ENCODE peak calls at places on chromosomes 3 and 15, in seven cellular contexts. One of them, this sample, is unnamed.

GRCh38 chr15:82849556-82850241 is 40.3 kb downstream of the WHAMM start:
- DNase-seq in stomach: peak
- DNase-seq in NCI-H1436: peak
- DNase-seq in A172: peak
- DNase-seq in AG08395: peak
- DNase-seq in central memory CD4-positive, alpha-beta T cell: peak
- DNase-seq in coronary artery: no peak
- DNase-seq in this sample: peak

GRCh38 chr3:183754052-183754451 is 56.5 kb downstream of the YEATS2 start:
- DNase-seq in stomach: no peak
- DNase-seq in NCI-H1436: no peak
- DNase-seq in A172: no peak
- DNase-seq in AG08395: no peak
- DNase-seq in central memory CD4-positive, alpha-beta T cell: no peak
- DNase-seq in coronary artery: no peak
- DNase-seq in this sample: no peak

GRCh38 chr15:57824186-57824585 is 117.7 kb downstream of the POLR2M start:
- DNase-seq in stomach: no peak
- DNase-seq in NCI-H1436: no peak
- DNase-seq in A172: no peak
- DNase-seq in AG08395: no peak
- DNase-seq in central memory CD4-positive, alpha-beta T cell: no peak
- DNase-seq in coronary artery: no peak
- DNase-seq in this sample: no peak

GRCh38 chr3:156601497-156601896 is 46.6 kb upstream of the SSR3 start:
- DNase-seq in stomach: no peak
- DNase-seq in NCI-H1436: no peak
- DNase-seq in A172: no peak
- DNase-seq in AG08395: no peak
- DNase-seq in central memory CD4-positive, alpha-beta T cell: no peak
- DNase-seq in coronary artery: no peak
- DNase-seq in this sample: no peak

GRCh38 chr15:63044645-63045437 is 2.3 kb downstream of the TPM1 start:
- DNase-seq in stomach: no peak
- DNase-seq in NCI-H1436: no peak
- DNase-seq in A172: peak
- DNase-seq in AG08395: no peak
- DNase-seq in central memory CD4-positive, alpha-beta T cell: no peak
- DNase-seq in coronary artery: no peak
- DNase-seq in this sample: no peak

GRCh38 chr15:99105516-99106341 is 849 bp downstream of the SYNM start:
- DNase-seq in stomach: peak
- DNase-seq in NCI-H1436: peak
- DNase-seq in A172: no peak
- DNase-seq in AG08395: peak
- DNase-seq in central memory CD4-positive, alpha-beta T cell: peak
- DNase-seq in coronary artery: peak
- DNase-seq in this sample: peak

GRCh38 chr3:57928511-57928910 is 79.7 kb upstream of the FLNB start:
- DNase-seq in stomach: no peak
- DNase-seq in NCI-H1436: no peak
- DNase-seq in A172: no peak
- DNase-seq in AG08395: no peak
- DNase-seq in central memory CD4-positive, alpha-beta T cell: no peak
- DNase-seq in coronary artery: no peak
- DNase-seq in this sample: no peak

GRCh38 chr3:143676742-143677141 is 171.5 kb downstream of the SLC9A9 start:
- DNase-seq in stomach: no peak
- DNase-seq in NCI-H1436: no peak
- DNase-seq in A172: no peak
- DNase-seq in AG08395: no peak
- DNase-seq in central memory CD4-positive, alpha-beta T cell: no peak
- DNase-seq in coronary artery: no peak
- DNase-seq in this sample: no peak

GRCh38 chr3:81666502-81667121 is 94.8 kb downstream of the GBE1 start:
- DNase-seq in stomach: no peak
- DNase-seq in NCI-H1436: no peak
- DNase-seq in A172: peak
- DNase-seq in AG08395: peak
- DNase-seq in central memory CD4-positive, alpha-beta T cell: no peak
- DNase-seq in coronary artery: no peak
- DNase-seq in this sample: peak

GRCh38 chr3:126567696-126568438 is 9.1 kb upstream of the C3orf22 start:
- DNase-seq in stomach: no peak
- DNase-seq in NCI-H1436: no peak
- DNase-seq in A172: no peak
- DNase-seq in AG08395: peak
- DNase-seq in central memory CD4-positive, alpha-beta T cell: no peak
- DNase-seq in coronary artery: no peak
- DNase-seq in this sample: no peak

GRCh38 chr3:129453732-129454131 is 13.7 kb downstream of the IFT122 start:
- DNase-seq in stomach: no peak
- DNase-seq in NCI-H1436: no peak
- DNase-seq in A172: no peak
- DNase-seq in AG08395: no peak
- DNase-seq in central memory CD4-positive, alpha-beta T cell: no peak
- DNase-seq in coronary artery: no peak
- DNase-seq in this sample: no peak

GRCh38 chr15:41559239-41559488 is 152 bp downstream of the TYRO3 start:
- DNase-seq in stomach: no peak
- DNase-seq in NCI-H1436: no peak
- DNase-seq in A172: no peak
- DNase-seq in AG08395: no peak
- DNase-seq in central memory CD4-positive, alpha-beta T cell: no peak
- DNase-seq in coronary artery: no peak
- DNase-seq in this sample: no peak

GRCh38 chr3:183664913-183665381 is 29.5 kb downstream of the KLHL24 start:
- DNase-seq in stomach: no peak
- DNase-seq in NCI-H1436: no peak
- DNase-seq in A172: peak
- DNase-seq in AG08395: peak
- DNase-seq in central memory CD4-positive, alpha-beta T cell: no peak
- DNase-seq in coronary artery: no peak
- DNase-seq in this sample: peak

GRCh38 chr15:22863356-22863755 is 24.9 kb downstream of the NIPA2 start:
- DNase-seq in stomach: no peak
- DNase-seq in NCI-H1436: no peak
- DNase-seq in A172: no peak
- DNase-seq in AG08395: no peak
- DNase-seq in central memory CD4-positive, alpha-beta T cell: no peak
- DNase-seq in coronary artery: no peak
- DNase-seq in this sample: no peak

GRCh38 chr3:9715764-9716437 is 12.3 kb downstream of the CPNE9 start:
- DNase-seq in stomach: peak
- DNase-seq in NCI-H1436: no peak
- DNase-seq in A172: peak
- DNase-seq in AG08395: peak
- DNase-seq in central memory CD4-positive, alpha-beta T cell: no peak
- DNase-seq in coronary artery: no peak
- DNase-seq in this sample: peak

GRCh38 chr3:104596551-104596950 is 770.2 kb upstream of the ALCAM start:
- DNase-seq in stomach: no peak
- DNase-seq in NCI-H1436: peak
- DNase-seq in A172: peak
- DNase-seq in AG08395: peak
- DNase-seq in central memory CD4-positive, alpha-beta T cell: peak
- DNase-seq in coronary artery: no peak
- DNase-seq in this sample: peak

GRCh38 chr3:188900421-188900941 is 271.3 kb upstream of the TPRG1 start:
- DNase-seq in stomach: no peak
- DNase-seq in NCI-H1436: no peak
- DNase-seq in A172: peak
- DNase-seq in AG08395: peak
- DNase-seq in central memory CD4-positive, alpha-beta T cell: no peak
- DNase-seq in coronary artery: no peak
- DNase-seq in this sample: peak

GRCh38 chr15:75553659-75554058 is 25.5 kb downstream of the PTPN9 start:
- DNase-seq in stomach: no peak
- DNase-seq in NCI-H1436: no peak
- DNase-seq in A172: no peak
- DNase-seq in AG08395: no peak
- DNase-seq in central memory CD4-positive, alpha-beta T cell: no peak
- DNase-seq in coronary artery: no peak
- DNase-seq in this sample: no peak

GRCh38 chr3:151926956-151927355 is 53.5 kb downstream of the SUCNR1 start:
- DNase-seq in stomach: no peak
- DNase-seq in NCI-H1436: no peak
- DNase-seq in A172: peak
- DNase-seq in AG08395: peak
- DNase-seq in central memory CD4-positive, alpha-beta T cell: no peak
- DNase-seq in coronary artery: no peak
- DNase-seq in this sample: peak

GRCh38 chr15:92184142-92184541 is 209.5 kb upstream of the ST8SIA2 start:
- DNase-seq in stomach: no peak
- DNase-seq in NCI-H1436: no peak
- DNase-seq in A172: no peak
- DNase-seq in AG08395: no peak
- DNase-seq in central memory CD4-positive, alpha-beta T cell: no peak
- DNase-seq in coronary artery: no peak
- DNase-seq in this sample: no peak

GRCh38 chr3:171266034-171266805 is 194.0 kb downstream of the TNIK start:
- DNase-seq in stomach: no peak
- DNase-seq in NCI-H1436: no peak
- DNase-seq in A172: no peak
- DNase-seq in AG08395: no peak
- DNase-seq in central memory CD4-positive, alpha-beta T cell: no peak
- DNase-seq in coronary artery: no peak
- DNase-seq in this sample: no peak

GRCh38 chr3:153331676-153332075 is 169.7 kb downstream of the RAP2B start:
- DNase-seq in stomach: no peak
- DNase-seq in NCI-H1436: no peak
- DNase-seq in A172: no peak
- DNase-seq in AG08395: no peak
- DNase-seq in central memory CD4-positive, alpha-beta T cell: no peak
- DNase-seq in coronary artery: no peak
- DNase-seq in this sample: no peak

GRCh38 chr3:31132132-31132769 is 237.8 kb upstream of the GADL1 start:
- DNase-seq in stomach: no peak
- DNase-seq in NCI-H1436: no peak
- DNase-seq in A172: peak
- DNase-seq in AG08395: peak
- DNase-seq in central memory CD4-positive, alpha-beta T cell: peak
- DNase-seq in coronary artery: no peak
- DNase-seq in this sample: peak

GRCh38 chr3:8488436-8488835 is 13.2 kb upstream of the LMCD1 start:
- DNase-seq in stomach: no peak
- DNase-seq in NCI-H1436: no peak
- DNase-seq in A172: no peak
- DNase-seq in AG08395: peak
- DNase-seq in central memory CD4-positive, alpha-beta T cell: no peak
- DNase-seq in coronary artery: no peak
- DNase-seq in this sample: no peak

GRCh38 chr3:86282106-86282787 is 708.7 kb downstream of the VGLL3 start:
- DNase-seq in stomach: no peak
- DNase-seq in NCI-H1436: no peak
- DNase-seq in A172: no peak
- DNase-seq in AG08395: no peak
- DNase-seq in central memory CD4-positive, alpha-beta T cell: no peak
- DNase-seq in coronary artery: no peak
- DNase-seq in this sample: no peak

GRCh38 chr15:47477253-47477652 is 240.1 kb upstream of the SEMA6D start:
- DNase-seq in stomach: no peak
- DNase-seq in NCI-H1436: no peak
- DNase-seq in A172: no peak
- DNase-seq in AG08395: peak
- DNase-seq in central memory CD4-positive, alpha-beta T cell: no peak
- DNase-seq in coronary artery: no peak
- DNase-seq in this sample: no peak

GRCh38 chr3:180974286-180974685 is 15.2 kb downstream of the DNAJC19 start:
- DNase-seq in stomach: no peak
- DNase-seq in NCI-H1436: no peak
- DNase-seq in A172: no peak
- DNase-seq in AG08395: no peak
- DNase-seq in central memory CD4-positive, alpha-beta T cell: no peak
- DNase-seq in coronary artery: no peak
- DNase-seq in this sample: no peak

GRCh38 chr15:71971905-71972304 is 146.0 kb downstream of the MYO9A start:
- DNase-seq in stomach: no peak
- DNase-seq in NCI-H1436: no peak
- DNase-seq in A172: no peak
- DNase-seq in AG08395: no peak
- DNase-seq in central memory CD4-positive, alpha-beta T cell: no peak
- DNase-seq in coronary artery: no peak
- DNase-seq in this sample: no peak

GRCh38 chr3:68996356-68996995 is 17.0 kb downstream of the EOGT start:
- DNase-seq in stomach: no peak
- DNase-seq in NCI-H1436: no peak
- DNase-seq in A172: peak
- DNase-seq in AG08395: peak
- DNase-seq in central memory CD4-positive, alpha-beta T cell: no peak
- DNase-seq in coronary artery: no peak
- DNase-seq in this sample: no peak

GRCh38 chr15:67146875-67147381 is 81.5 kb downstream of the SMAD3 start:
- DNase-seq in stomach: no peak
- DNase-seq in NCI-H1436: no peak
- DNase-seq in A172: peak
- DNase-seq in AG08395: peak
- DNase-seq in central memory CD4-positive, alpha-beta T cell: no peak
- DNase-seq in coronary artery: no peak
- DNase-seq in this sample: peak

GRCh38 chr3:79278681-79279080 is 489.1 kb downstream of the ROBO1 start:
- DNase-seq in stomach: no peak
- DNase-seq in NCI-H1436: no peak
- DNase-seq in A172: no peak
- DNase-seq in AG08395: no peak
- DNase-seq in central memory CD4-positive, alpha-beta T cell: no peak
- DNase-seq in coronary artery: no peak
- DNase-seq in this sample: no peak

GRCh38 chr15:100031665-100032357 is 298.6 kb upstream of the LYSMD4 start:
- DNase-seq in stomach: no peak
- DNase-seq in NCI-H1436: no peak
- DNase-seq in A172: no peak
- DNase-seq in AG08395: no peak
- DNase-seq in central memory CD4-positive, alpha-beta T cell: no peak
- DNase-seq in coronary artery: no peak
- DNase-seq in this sample: no peak

GRCh38 chr15:81480645-81481053 is 106.6 kb upstream of the TMC3 start:
- DNase-seq in stomach: no peak
- DNase-seq in NCI-H1436: peak
- DNase-seq in A172: peak
- DNase-seq in AG08395: peak
- DNase-seq in central memory CD4-positive, alpha-beta T cell: peak
- DNase-seq in coronary artery: no peak
- DNase-seq in this sample: peak

GRCh38 chr15:87154771-87155170 is 1075.1 kb downstream of the AGBL1 start:
- DNase-seq in stomach: no peak
- DNase-seq in NCI-H1436: no peak
- DNase-seq in A172: peak
- DNase-seq in AG08395: no peak
- DNase-seq in central memory CD4-positive, alpha-beta T cell: no peak
- DNase-seq in coronary artery: no peak
- DNase-seq in this sample: no peak

GRCh38 chr3:13280856-13281656 is 139.1 kb downstream of the NUP210 start:
- DNase-seq in stomach: no peak
- DNase-seq in NCI-H1436: no peak
- DNase-seq in A172: no peak
- DNase-seq in AG08395: no peak
- DNase-seq in central memory CD4-positive, alpha-beta T cell: no peak
- DNase-seq in coronary artery: no peak
- DNase-seq in this sample: no peak

GRCh38 chr15:60122691-60123090 is 118.6 kb downstream of the FOXB1 start:
- DNase-seq in stomach: no peak
- DNase-seq in NCI-H1436: no peak
- DNase-seq in A172: no peak
- DNase-seq in AG08395: no peak
- DNase-seq in central memory CD4-positive, alpha-beta T cell: no peak
- DNase-seq in coronary artery: no peak
- DNase-seq in this sample: no peak